ENCODE peak calls at places on chromosomes 3 and 15, in ten cellular contexts. C is AG09309; Q is left ventricle myocardium inferior; S is GM12878; B is Calu3; W is right atrium auricular region; O is astrocyte of the cerebellum; H is CD4-positive, alpha-beta T cell; K is tibial artery; F is glutamatergic neuron. M is an unnamed sample.

GRCh38 chr3:66610548-66610909 is 109.7 kb upstream of the LRIG1 start:
- DNase-seq in C (no peak), Q (no peak), S (no peak), B (no peak), W (no peak), O (no peak), H (no peak), K (no peak), F (no peak), M (no peak)

GRCh38 chr3:58824285-58824684 is 157.7 kb upstream of the FAM3D start:
- DNase-seq in C (peak), Q (peak), S (no peak), B (peak), W (no peak), O (peak), H (no peak), K (no peak), F (peak), M (peak)

GRCh38 chr3:98741121-98741716 is 21.9 kb upstream of the ST3GAL6 start:
- DNase-seq in C (no peak), Q (no peak), S (no peak), B (no peak), W (no peak), O (no peak), H (no peak), K (no peak), F (no peak), M (no peak)

GRCh38 chr15:74434260-74434915 is 630 bp upstream of the SEMA7A start:
- DNase-seq in C (no peak), Q (no peak), S (no peak), B (no peak), W (no peak), O (no peak), H (no peak), K (no peak), F (no peak), M (no peak)

GRCh38 chr3:58306662-58307286 is 454 bp downstream of the HTD2 start:
- DNase-seq in C (no peak), Q (peak), S (no peak), B (peak), W (no peak), O (no peak), H (peak), K (peak), F (peak), M (no peak)

GRCh38 chr3:177256991-177257390 is 59.7 kb upstream of the TBL1XR1 start:
- DNase-seq in C (no peak), Q (no peak), S (no peak), B (no peak), W (no peak), O (no peak), H (no peak), K (no peak), F (no peak), M (no peak)

GRCh38 chr15:77235566-77235965 is 164.7 kb upstream of the TSPAN3 start:
- DNase-seq in C (no peak), Q (no peak), S (no peak), B (no peak), W (no peak), O (no peak), H (no peak), K (no peak), F (no peak), M (no peak)

GRCh38 chr3:102225407-102226132 is 209.2 kb upstream of the ZPLD1 start:
- DNase-seq in C (peak), Q (no peak), S (peak), B (peak), W (no peak), O (peak), H (no peak), K (no peak), F (no peak), M (no peak)

GRCh38 chr15:89132611-89133242 is 44.5 kb downstream of the ABHD2 start:
- DNase-seq in C (no peak), Q (no peak), S (no peak), B (no peak), W (peak), O (no peak), H (no peak), K (peak), F (no peak), M (no peak)

GRCh38 chr3:71672302-71672701 is 52.9 kb downstream of the EIF4E3 start:
- DNase-seq in C (no peak), Q (no peak), S (no peak), B (no peak), W (no peak), O (no peak), H (no peak), K (no peak), F (no peak), M (no peak)

GRCh38 chr15:94206463-94207167 is 24.7 kb upstream of the MCTP2 start:
- DNase-seq in C (peak), Q (no peak), S (no peak), B (no peak), W (no peak), O (peak), H (no peak), K (no peak), F (no peak), M (no peak)

GRCh38 chr15:31300981-31301686 is 25.5 kb upstream of the KLF13 start:
- DNase-seq in C (no peak), Q (no peak), S (no peak), B (no peak), W (peak), O (no peak), H (no peak), K (peak), F (peak), M (no peak)

GRCh38 chr3:185402561-185402960 is 39.6 kb downstream of the MAP3K13 start:
- DNase-seq in C (no peak), Q (no peak), S (no peak), B (no peak), W (no peak), O (no peak), H (no peak), K (no peak), F (peak), M (no peak)

DNA sequence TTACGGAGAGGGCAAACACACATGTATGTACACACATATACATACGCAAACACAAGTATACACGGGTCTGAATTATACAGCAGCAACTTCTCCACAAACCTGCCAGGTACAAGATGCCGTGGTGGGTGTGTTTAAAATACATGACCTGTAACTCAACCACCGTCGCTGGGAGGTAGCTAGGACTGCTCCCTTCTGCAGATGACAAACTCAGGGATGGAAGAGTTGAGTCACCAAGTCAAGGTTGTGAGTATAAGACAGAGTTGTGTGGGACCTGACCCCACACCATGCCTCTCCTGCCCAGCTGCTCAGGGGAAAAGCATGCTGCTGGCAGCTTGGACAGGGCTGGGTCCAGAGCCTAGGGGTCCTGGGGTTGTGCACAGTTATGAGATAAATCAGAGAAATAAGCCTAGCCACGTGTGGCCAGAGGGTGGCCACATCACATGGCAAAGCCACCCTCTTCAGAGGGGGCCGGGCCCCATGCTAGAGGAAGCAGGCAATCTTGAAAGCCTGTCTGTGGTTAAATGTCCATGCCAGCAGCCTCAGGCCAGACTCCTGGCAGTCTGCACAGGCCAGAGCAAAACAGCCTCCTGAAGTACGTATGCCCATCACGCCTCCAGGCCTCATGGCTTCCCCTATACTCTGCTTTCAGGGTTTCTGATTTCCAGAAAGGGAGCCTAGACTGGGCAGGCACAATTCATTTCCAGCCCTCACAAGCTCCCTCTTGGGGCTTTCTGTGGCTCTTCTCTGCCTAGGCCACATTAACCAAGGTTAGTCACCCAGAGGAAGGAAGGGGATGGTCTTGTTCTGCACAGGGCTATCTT is 107.7 kb upstream of the RPL32 start:
- DNase-seq in C (no peak), Q (no peak), S (no peak), B (no peak), W (no peak), O (no peak), H (no peak), K (no peak), F (no peak), M (no peak)
- TF ChIP-seq CTCF in C (no peak), Q (peak), S (peak), B (no peak), W (no peak), O (no peak), H (no peak), K (no peak), F (no peak), M (no peak)

GRCh38 chr3:150114273-150114672 is 143.6 kb upstream of the PFN2 start:
- DNase-seq in C (no peak), Q (no peak), S (no peak), B (no peak), W (no peak), O (no peak), H (no peak), K (no peak), F (no peak), M (no peak)
- TF ChIP-seq CTCF in C (no peak), Q (no peak), S (no peak), B (no peak), W (no peak), O (no peak), H (no peak), K (no peak), F (no peak), M (no peak)

GRCh38 chr15:28880680-28881079 is 5.1 kb upstream of the APBA2 start:
- DNase-seq in C (no peak), Q (no peak), S (no peak), B (no peak), W (no peak), O (no peak), H (no peak), K (no peak), F (no peak), M (no peak)

GRCh38 chr15:28878209-28878608 is 7.6 kb upstream of the APBA2 start:
- DNase-seq in C (no peak), Q (no peak), S (no peak), B (no peak), W (no peak), O (no peak), H (no peak), K (no peak), F (no peak), M (no peak)

GRCh38 chr15:28881600-28881999 is 4.2 kb upstream of the APBA2 start:
- DNase-seq in C (no peak), Q (no peak), S (no peak), B (no peak), W (no peak), O (no peak), H (no peak), K (no peak), F (no peak), M (no peak)

GRCh38 chr15:28879551-28879950 is 6.2 kb upstream of the APBA2 start:
- DNase-seq in C (no peak), Q (no peak), S (no peak), B (no peak), W (no peak), O (no peak), H (no peak), K (no peak), F (no peak), M (no peak)

GRCh38 chr15:28881170-28881569 is 4.6 kb upstream of the APBA2 start:
- DNase-seq in C (no peak), Q (no peak), S (no peak), B (no peak), W (no peak), O (no peak), H (no peak), K (no peak), F (no peak), M (no peak)
- TF ChIP-seq CTCF in C (peak), Q (peak), S (no peak), B (no peak), W (no peak), O (peak), H (no peak), K (no peak), F (no peak), M (no peak)

GRCh38 chr3:7520593-7520992 is 659.7 kb downstream of the GRM7 start:
- DNase-seq in C (no peak), Q (no peak), S (no peak), B (no peak), W (no peak), O (no peak), H (no peak), K (no peak), F (no peak), M (no peak)
- TF ChIP-seq CTCF in C (no peak), Q (no peak), S (no peak), B (no peak), W (no peak), O (no peak), H (no peak), K (no peak), F (no peak), M (no peak)

M was measured in neural crest cell.